ENCODE peak calls at places on chromosomes 4 and X, in seven cellular contexts. V, Q, L, Y, S, F and O are unnamed samples.

GRCh38 chr4:151661873-151662272 is 98.9 kb downstream of the GATB start:
- DNase-seq in V (no peak), Q (no peak), L (no peak), Y (no peak), S (no peak), F (no peak), O (no peak)

GRCh38 chr4:7714176-7714575 is 225.5 kb downstream of the AFAP1 start:
- DNase-seq in V (no peak), Q (no peak), L (no peak), Y (no peak), S (no peak), F (no peak), O (no peak)

GRCh38 chrX:97446298-97446882 is 562.7 kb downstream of the RPA4 start:
- DNase-seq in V (no peak), Q (no peak), L (no peak), Y (no peak), S (no peak), F (no peak), O (peak)

GRCh38 chr4:56316011-56316650 is 71.2 kb downstream of the AASDH start:
- DNase-seq in V (no peak), Q (no peak), L (no peak), Y (no peak), S (no peak), F (no peak), O (no peak)

GRCh38 chr4:73458184-73459047 is 22.4 kb downstream of the AFP start:
- DNase-seq in V (no peak), Q (no peak), L (no peak), Y (no peak), S (no peak), F (no peak), O (no peak)

GRCh38 chrX:39653656-39654055 is 444.1 kb downstream of the BCOR start:
- DNase-seq in V (no peak), Q (no peak), L (no peak), Y (no peak), S (no peak), F (no peak), O (no peak)

GRCh38 chr4:116358633-116359222 is 726.6 kb downstream of the TRAM1L1 start:
- DNase-seq in V (no peak), Q (peak), L (peak), Y (no peak), S (peak), F (peak), O (peak)

GRCh38 chr4:149549911-149550310 is 265.7 kb downstream of the IQCM start:
- DNase-seq in V (no peak), Q (no peak), L (peak), Y (no peak), S (no peak), F (peak), O (no peak)

GRCh38 chr4:7396186-7396585 is 38.5 kb downstream of the PSAPL1 start:
- DNase-seq in V (peak), Q (no peak), L (no peak), Y (no peak), S (no peak), F (no peak), O (no peak)

GRCh38 chr4:55029838-55030503 is 95.4 kb downstream of the KDR start:
- DNase-seq in V (no peak), Q (no peak), L (no peak), Y (no peak), S (no peak), F (no peak), O (no peak)

GRCh38 chr4:71495454-71495853 is 156.6 kb downstream of the SLC4A4 start:
- DNase-seq in V (no peak), Q (no peak), L (no peak), Y (no peak), S (no peak), F (no peak), O (no peak)

GRCh38 chr4:74874785-74875367 is 58.0 kb upstream of the PARM1 start:
- DNase-seq in V (no peak), Q (peak), L (peak), Y (peak), S (peak), F (peak), O (peak)

GRCh38 chrX:10555846-10556245 is 64.5 kb downstream of the MID1 start:
- DNase-seq in V (no peak), Q (no peak), L (no peak), Y (no peak), S (no peak), F (no peak), O (no peak)

GRCh38 chrX:13899607-13900006 is 82.7 kb upstream of the GPM6B start:
- DNase-seq in V (peak), Q (peak), L (no peak), Y (peak), S (no peak), F (no peak), O (no peak)

GRCh38 chr4:23006756-23007155 is 314.0 kb downstream of the GBA3 start:
- DNase-seq in V (no peak), Q (peak), L (no peak), Y (peak), S (no peak), F (no peak), O (no peak)

GRCh38 chr4:47835489-47835888 is 2.4 kb downstream of the CORIN start:
- DNase-seq in V (no peak), Q (no peak), L (no peak), Y (no peak), S (no peak), F (no peak), O (no peak)

GRCh38 chr4:153616005-153616555 is 68.0 kb upstream of the TLR2 start:
- DNase-seq in V (no peak), Q (no peak), L (no peak), Y (no peak), S (no peak), F (no peak), O (no peak)

GRCh38 chr4:52600275-52600674 is 58.8 kb downstream of the USP46 start:
- DNase-seq in V (no peak), Q (no peak), L (no peak), Y (no peak), S (no peak), F (no peak), O (no peak)

GRCh38 chr4:80615099-80615498 is 279.6 kb downstream of the CFAP299 start:
- DNase-seq in V (no peak), Q (no peak), L (no peak), Y (no peak), S (no peak), F (no peak), O (no peak)

GRCh38 chr4:74793757-74794340 is 474 bp downstream of the BTC start:
- DNase-seq in V (peak), Q (no peak), L (peak), Y (no peak), S (peak), F (peak), O (no peak)

GRCh38 chrX:18290200-18290599 is 64.3 kb downstream of the SCML2 start:
- DNase-seq in V (no peak), Q (no peak), L (peak), Y (no peak), S (no peak), F (no peak), O (no peak)

GRCh38 chrX:136209016-136209738 is 42.0 kb downstream of the MAP7D3 start:
- DNase-seq in V (no peak), Q (no peak), L (peak), Y (no peak), S (peak), F (no peak), O (peak)